ENCODE peak calls at places on chromosome 3, in seven cellular contexts. Q is psoas muscle; V is CD8-positive, alpha-beta T cell; T is HCT116; N is tibial nerve; F is heart left ventricle; E is PC-3. C is an unnamed sample. For H3K27me3, the result is how much of the 10 kb centered on the place peaks cover.

GRCh38 chr3:99325407-99325806 is 313.0 kb upstream of the COL8A1 start:
- DNase-seq in Q (no peak), V (no peak), T (no peak), N (no peak), F (no peak), E (no peak), C (peak)

GRCh38 chr3:23701711-23702110 is 104.0 kb upstream of the UBE2E1 start:
- DNase-seq in Q (no peak), V (no peak), T (no peak), N (no peak), F (no peak), E (no peak), C (no peak)

GRCh38 chr3:123584284-123584987 is 417 bp downstream of the HACD2 start:
- DNase-seq in Q (peak), V (no peak), T (no peak), N (peak), F (peak), E (peak), C (peak)

GRCh38 chr3:130956721-130957120 is 62.8 kb downstream of the ATP2C1 start:
- DNase-seq in Q (no peak), V (no peak), T (no peak), N (no peak), F (no peak), E (no peak), C (no peak)

GRCh38 chr3:183988216-183988790 is 29.4 kb downstream of the ABCC5 start:
- DNase-seq in Q (no peak), V (no peak), T (no peak), N (no peak), F (no peak), E (no peak), C (peak)

GRCh38 chr3:62818347-62818746 is 56.9 kb downstream of the CADPS start:
- DNase-seq in Q (no peak), V (no peak), T (no peak), N (no peak), F (no peak), E (no peak), C (no peak)

GRCh38 chr3:13715167-13715954 is 164.5 kb downstream of the WNT7A start:
- DNase-seq in Q (no peak), V (no peak), T (no peak), N (no peak), F (no peak), E (no peak), C (no peak)

GRCh38 chr3:17964113-17964512 is 221.7 kb upstream of the TBC1D5 start:
- DNase-seq in Q (no peak), V (no peak), T (no peak), N (no peak), F (no peak), E (no peak), C (no peak)

GRCh38 chr3:47475029-47475569 is 642 bp downstream of the SCAP start:
- DNase-seq in Q (no peak), V (peak), T (no peak), N (no peak), F (no peak), E (peak), C (peak)

DNA sequence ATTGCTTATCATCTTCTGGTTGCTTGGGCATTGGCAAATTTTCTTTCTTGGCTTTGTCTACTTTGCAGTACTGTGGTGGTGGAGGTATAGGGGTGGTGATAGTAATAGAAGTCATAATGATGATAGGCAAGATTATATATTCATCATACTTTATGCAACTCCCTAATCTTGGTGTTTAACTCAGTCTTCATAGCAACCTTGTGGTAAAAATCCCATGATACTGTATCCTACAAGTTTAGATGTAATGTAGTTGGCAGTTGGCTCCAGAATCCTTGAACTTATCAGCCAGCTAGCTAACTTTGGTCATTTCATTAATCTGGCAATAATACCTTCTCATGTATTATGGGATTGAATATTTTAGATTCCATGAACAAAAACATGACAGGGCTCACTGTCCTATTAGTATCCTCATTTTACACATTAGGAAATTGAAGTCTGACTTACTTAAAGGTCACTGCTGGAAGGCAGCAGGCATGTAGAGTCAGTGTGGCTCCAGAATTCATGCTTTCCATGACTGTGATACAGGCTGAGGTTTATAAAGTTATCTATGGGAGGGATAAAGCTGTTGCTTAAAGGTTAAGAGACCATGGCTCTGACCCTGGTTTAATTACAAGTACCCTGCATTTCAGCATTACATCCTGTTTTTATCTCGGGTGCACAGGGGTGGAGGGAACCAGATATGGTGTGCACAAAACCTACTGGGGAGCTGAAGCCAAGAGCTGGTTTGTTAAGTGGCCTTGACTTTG is 33.3 kb downstream of the RBMS3 start:
- DNase-seq in Q (no peak), V (no peak), T (no peak), N (no peak), F (no peak), E (no peak), C (no peak)
- H3K27ac ChIP-seq in Q (peak), V (no peak), T (no peak), N (no peak), F (peak), E (no peak), C (no peak)

GRCh38 chr3:67870477-67870876 is 216.1 kb upstream of the SUCLG2 start:
- DNase-seq in Q (no peak), V (no peak), T (no peak), N (no peak), F (no peak), E (no peak), C (no peak)
- H3K27me3 ChIP-seq in Q (under half), V (under half), T (under half), N (under half), F (under half), E (under half), C (under half)

DNA sequence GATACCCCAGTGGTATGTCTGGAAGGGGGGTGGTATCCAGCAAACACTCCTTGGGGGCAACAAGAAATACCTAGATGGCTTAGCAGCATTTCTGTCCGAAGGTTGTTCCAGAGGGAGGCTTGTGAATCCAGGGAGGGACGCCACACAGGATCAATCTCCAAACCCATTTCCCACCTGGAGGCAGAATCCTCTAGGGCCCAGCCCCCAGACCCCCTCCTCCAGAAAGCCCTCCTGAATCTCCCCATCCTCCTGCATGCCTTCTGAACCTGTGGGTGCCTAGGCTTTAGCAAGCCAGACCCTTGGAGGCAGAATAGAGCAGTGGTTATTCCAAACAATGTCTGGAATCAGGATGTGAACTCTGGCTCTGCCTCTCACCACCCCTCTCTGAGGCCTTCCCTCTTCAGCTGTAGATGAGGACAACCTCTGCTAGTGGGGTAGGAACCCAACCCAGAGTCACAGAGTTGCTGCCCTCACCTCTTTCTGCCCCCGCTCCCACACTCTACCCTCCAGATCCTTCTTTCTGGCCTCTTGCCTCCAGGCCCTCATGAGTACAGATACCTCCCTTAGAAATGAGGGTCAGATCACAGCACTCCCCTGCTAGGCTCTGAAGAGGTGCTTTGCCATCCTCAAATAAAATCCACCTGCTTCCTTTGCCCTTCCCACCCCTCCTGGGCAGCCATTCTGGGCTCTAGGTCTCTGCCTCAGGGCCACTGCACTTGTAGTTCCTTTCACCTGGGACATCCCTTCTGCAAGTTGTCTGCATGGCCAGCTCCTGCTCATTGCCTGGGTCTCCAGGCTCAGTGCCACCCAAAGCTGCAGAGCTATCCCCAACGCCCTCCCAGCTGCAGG is 8.1 kb downstream of the CISH start:
- DNase-seq in Q (peak), V (no peak), T (no peak), N (no peak), F (no peak), E (no peak), C (no peak)
- H3K27ac ChIP-seq in Q (peak), V (peak), T (peak), N (peak), F (peak), E (no peak), C (no peak)

GRCh38 chr3:8643693-8644365 is 769 bp downstream of the SSUH2 start:
- DNase-seq in Q (no peak), V (no peak), T (no peak), N (no peak), F (no peak), E (no peak), C (no peak)
- H3K27me3 ChIP-seq in Q (under half), V (under half), T (under half), N (under half), F (under half), E (under half), C (under half)

C was measured in GM23248.